ENCODE peak calls at places on chromosomes 4 and X, in five cellular contexts. N is RWPE1, K is mesenchymal stem cell, E is aorta, G is tibial nerve. C is an unnamed sample.

GRCh38 chr4:76787898-76788297 is 110.0 kb downstream of the SOWAHB start:
- DNase-seq in N (no peak), K (no peak), E (no peak), G (no peak), C (no peak)

GRCh38 chr4:14168919-14169318 is 541.4 kb upstream of the BOD1L1 start:
- DNase-seq in N (peak), K (peak), E (no peak), G (no peak), C (no peak)

GRCh38 chr4:176584031-176584430 is 208.7 kb downstream of the VEGFC start:
- DNase-seq in N (no peak), K (peak), E (no peak), G (no peak), C (no peak)

GRCh38 chr4:185773419-185773818 is 38.6 kb downstream of the SORBS2 start:
- DNase-seq in N (no peak), K (no peak), E (peak), G (no peak), C (no peak)

GRCh38 chrX:110383414-110383813 is 24.8 kb downstream of the RTL9 start:
- DNase-seq in N (no peak), K (peak), E (no peak), G (no peak), C (no peak)

GRCh38 chr4:182432819-182433218 is 189.6 kb downstream of the TENM3 start:
- DNase-seq in N (no peak), K (no peak), E (no peak), G (no peak), C (no peak)

GRCh38 chrX:65874765-65875164 is 165.1 kb downstream of the VSIG4 start:
- DNase-seq in N (no peak), K (no peak), E (no peak), G (no peak), C (no peak)

GRCh38 chr4:83929550-83929949 is 393.6 kb downstream of the GPAT3 start:
- DNase-seq in N (no peak), K (no peak), E (no peak), G (no peak), C (no peak)

GRCh38 chrX:79325263-79325958 is 41.7 kb downstream of the ITM2A start:
- DNase-seq in N (no peak), K (no peak), E (no peak), G (no peak), C (peak)

GRCh38 chr4:118736867-118737266 is 51.7 kb downstream of the METTL14 start:
- DNase-seq in N (no peak), K (no peak), E (no peak), G (no peak), C (no peak)

GRCh38 chr4:6380746-6381411 is 91.5 kb downstream of the PPP2R2C start:
- DNase-seq in N (no peak), K (no peak), E (peak), G (no peak), C (peak)

GRCh38 chr4:81421346-81422218 is 50.1 kb downstream of the RASGEF1B start:
- DNase-seq in N (peak), K (no peak), E (no peak), G (no peak), C (no peak)
- H3K27ac ChIP-seq in N (no peak), K (no peak), E (no peak), G (peak), C (peak)

DNA sequence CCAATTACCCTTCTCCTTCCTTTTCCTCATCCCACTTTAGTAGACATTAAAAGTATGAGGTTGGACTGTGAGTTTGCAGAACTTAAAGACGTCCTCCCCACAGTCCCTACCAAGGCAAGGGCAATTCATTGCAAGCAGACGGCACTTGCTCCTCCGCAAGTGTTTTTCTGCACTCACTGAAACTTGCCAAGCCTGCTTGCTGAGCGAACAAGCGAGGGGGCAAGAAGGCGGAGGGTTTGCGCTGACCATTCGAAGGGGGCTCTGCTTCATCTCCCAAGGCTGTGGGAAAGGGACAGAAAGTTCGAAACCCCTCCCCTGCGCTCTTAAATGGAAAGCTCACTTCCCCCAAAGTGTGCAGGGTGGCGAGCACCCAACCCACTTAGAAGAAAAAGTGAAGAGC is 1.5 kb downstream of the MID1 start:
- DNase-seq in N (no peak), K (no peak), E (no peak), G (no peak), C (no peak)
- H3K27ac ChIP-seq in N (peak), K (peak), E (no peak), G (no peak), C (no peak)

GRCh38 chr4:16733509-16733908 is 164.9 kb downstream of the LDB2 start:
- DNase-seq in N (no peak), K (no peak), E (no peak), G (no peak), C (no peak)
- H3K27ac ChIP-seq in N (no peak), K (no peak), E (no peak), G (no peak), C (no peak)

DNA sequence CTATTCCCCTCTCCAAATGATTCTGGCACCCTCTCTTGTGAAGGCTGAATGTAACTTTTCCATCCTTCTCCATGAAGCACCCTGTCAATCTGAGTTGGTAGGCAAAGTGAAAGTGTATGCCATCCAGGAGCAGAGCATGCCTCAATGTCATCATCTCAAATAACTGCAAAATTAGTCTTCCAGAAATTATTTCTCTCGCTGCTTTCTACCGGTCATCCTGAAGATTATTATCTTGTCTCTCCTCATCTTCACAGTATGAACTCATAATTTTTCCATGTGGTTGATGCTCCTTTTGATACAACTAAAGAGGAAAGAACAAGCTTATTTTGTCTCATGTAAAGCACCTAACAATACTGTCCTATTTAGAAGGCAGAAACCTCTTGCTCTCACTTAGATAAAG is 285.5 kb upstream of the PCDH7 start:
- DNase-seq in N (no peak), K (no peak), E (no peak), G (no peak), C (no peak)
- H3K27ac ChIP-seq in N (no peak), K (no peak), E (no peak), G (no peak), C (no peak)

GRCh38 chrX:3576886-3577516 is 136.4 kb downstream of the PRKX start:
- DNase-seq in N (no peak), K (peak), E (no peak), G (no peak), C (no peak)
- H3K27ac ChIP-seq in N (no peak), K (no peak), E (no peak), G (no peak), C (no peak)

C was measured in CD8-positive, alpha-beta memory T cell.